ENCODE peak calls at places on chromosome 9, in eight cellular contexts. Y is activated CD4-positive, alpha-beta T cell treated with anti-CD3 and anti-CD28 coated beads, Interleukin-2, amount 50 U/mL, for 1 hour; S is A172; I is hepatic stellate cell; Z is stimulated activated naive B cell treated with anti-CD40 and anti-IgM and Interleukin-4, amounts not matched to agents 10 μg/mL and 1 μg/mL and 100 μg/mL, for 72 hours; E is HS-5; L is NCI-H774; F is cardiac septum. N is an unnamed sample.
A peak's percentile ranks its signal among the peaks of the same experiment; 100 is the strongest.

GRCh38 chr9:137350696-137351584 is 48.9 kb upstream of the NRARP start:
- DNase-seq in Y (no peak), S (no peak), I (no peak), Z (no peak), E (no peak), L (no peak), F (no peak), N (peak; percentile 13)

GRCh38 chr9:69036319-69036718 is 767 bp downstream of the FXN start:
- DNase-seq in Y (peak; percentile 6), S (no peak), I (peak; percentile 14), Z (peak; percentile 10), E (no peak), L (no peak), F (no peak), N (peak; percentile 54)

GRCh38 chr9:124001445-124001799 is 10.1 kb upstream of the LHX2 start:
- DNase-seq in Y (no peak), S (no peak), I (no peak), Z (no peak), E (no peak), L (no peak), F (no peak), N (no peak)

GRCh38 chr9:86801246-86801645 is 146.1 kb downstream of the GAS1 start:
- DNase-seq in Y (no peak), S (no peak), I (no peak), Z (no peak), E (no peak), L (no peak), F (no peak), N (no peak)

GRCh38 chr9:113590991-113591898 is 127.7 kb downstream of the RGS3 start:
- DNase-seq in Y (peak; percentile 50), S (peak; percentile 72), I (peak; percentile 74), Z (peak; percentile 76), E (no peak), L (peak; percentile 5), F (peak; percentile 88), N (peak; percentile 77)

GRCh38 chr9:129500166-129500862 is 120.6 kb downstream of the C9orf50 start:
- DNase-seq in Y (no peak), S (no peak), I (no peak), Z (no peak), E (no peak), L (no peak), F (no peak), N (no peak)

GRCh38 chr9:133825555-133826198 is 87.5 kb upstream of the SARDH start:
- DNase-seq in Y (no peak), S (no peak), I (no peak), Z (no peak), E (no peak), L (no peak), F (no peak), N (no peak)

GRCh38 chr9:19913151-19913550 is 124.3 kb upstream of the SLC24A2 start:
- DNase-seq in Y (no peak), S (no peak), I (no peak), Z (no peak), E (no peak), L (no peak), F (no peak), N (no peak)

GRCh38 chr9:84379740-84380139 is 39.2 kb upstream of the SLC28A3 start:
- DNase-seq in Y (no peak), S (no peak), I (no peak), Z (no peak), E (no peak), L (no peak), F (no peak), N (no peak)

GRCh38 chr9:130682490-130683121 is 11.0 kb upstream of the EXOSC2 start:
- DNase-seq in Y (peak; percentile 55), S (peak; percentile 60), I (peak; percentile 86), Z (no peak), E (no peak), L (peak; percentile 83), F (peak; percentile 90), N (peak; percentile 71)

GRCh38 chr9:92983984-92984589 is 36.8 kb downstream of the FGD3 start:
- DNase-seq in Y (no peak), S (peak; percentile 22), I (no peak), Z (no peak), E (peak; percentile 10), L (no peak), F (no peak), N (no peak)

GRCh38 chr9:130710822-130711352 is 17.3 kb downstream of the EXOSC2 start:
- DNase-seq in Y (no peak), S (no peak), I (no peak), Z (no peak), E (no peak), L (no peak), F (no peak), N (no peak)

GRCh38 chr9:131087354-131087893 is 8.9 kb upstream of the AIF1L start:
- DNase-seq in Y (no peak), S (no peak), I (no peak), Z (no peak), E (no peak), L (peak; percentile 1), F (no peak), N (no peak)

GRCh38 chr9:91159664-91160121 is 202.0 kb downstream of the AUH start:
- DNase-seq in Y (no peak), S (no peak), I (no peak), Z (no peak), E (no peak), L (no peak), F (no peak), N (no peak)

GRCh38 chr9:132487351-132487791 is 77.4 kb downstream of the CFAP77 start:
- DNase-seq in Y (no peak), S (no peak), I (no peak), Z (no peak), E (no peak), L (no peak), F (no peak), N (no peak)

GRCh38 chr9:124628741-124629140 is 121.5 kb upstream of the NR5A1 start:
- DNase-seq in Y (no peak), S (no peak), I (no peak), Z (no peak), E (no peak), L (no peak), F (no peak), N (no peak)

GRCh38 chr9:78439866-78440830 is 143.2 kb downstream of the PSAT1 start:
- DNase-seq in Y (no peak), S (no peak), I (no peak), Z (no peak), E (no peak), L (no peak), F (no peak), N (no peak)

GRCh38 chr9:133824802-133825186 is 86.6 kb upstream of the SARDH start:
- DNase-seq in Y (no peak), S (no peak), I (no peak), Z (no peak), E (no peak), L (no peak), F (no peak), N (no peak)

GRCh38 chr9:37897665-37898064 is 6.3 kb downstream of the SLC25A51 start:
- DNase-seq in Y (no peak), S (peak; percentile 6), I (no peak), Z (no peak), E (no peak), L (no peak), F (no peak), N (no peak)

GRCh38 chr9:94912700-94913249 is 186.3 kb downstream of the AOPEP start:
- DNase-seq in Y (no peak), S (peak; percentile 98), I (peak; percentile 66), Z (no peak), E (peak; percentile 94), L (no peak), F (no peak), N (no peak)

GRCh38 chr9:70502690-70503089 is 88.2 kb upstream of the KLF9 start:
- DNase-seq in Y (no peak), S (no peak), I (no peak), Z (no peak), E (no peak), L (no peak), F (no peak), N (no peak)

GRCh38 chr9:20945269-20945668 is 86.2 kb downstream of the HACD4 start:
- DNase-seq in Y (no peak), S (no peak), I (no peak), Z (no peak), E (no peak), L (no peak), F (no peak), N (no peak)

GRCh38 chr9:113993838-113994540 is 84.1 kb downstream of the AMBP start:
- DNase-seq in Y (no peak), S (peak; percentile 27), I (no peak), Z (peak; percentile 32), E (no peak), L (peak; percentile 63), F (peak; percentile 89), N (no peak)

GRCh38 chr9:137462396-137463193 is 3.5 kb upstream of the NSMF start:
- DNase-seq in Y (no peak), S (no peak), I (no peak), Z (no peak), E (no peak), L (no peak), F (peak; percentile 69), N (no peak)

GRCh38 chr9:115399026-115399425 is 281.1 kb upstream of the TNC start:
- DNase-seq in Y (no peak), S (no peak), I (no peak), Z (no peak), E (no peak), L (no peak), F (no peak), N (no peak)

GRCh38 chr9:107848598-107848997 is 359.0 kb upstream of the KLF4 start:
- DNase-seq in Y (no peak), S (no peak), I (no peak), Z (no peak), E (no peak), L (no peak), F (no peak), N (no peak)

GRCh38 chr9:98856982-98857381 is 49.5 kb downstream of the GALNT12 start:
- DNase-seq in Y (no peak), S (peak; percentile 41), I (no peak), Z (no peak), E (no peak), L (no peak), F (peak; percentile 15), N (no peak)

GRCh38 chr9:114687034-114687433 is 5.0 kb upstream of the TEX48 start:
- DNase-seq in Y (no peak), S (peak; percentile 48), I (no peak), Z (no peak), E (no peak), L (no peak), F (no peak), N (no peak)

GRCh38 chr9:137294091-137294683 is 7.9 kb downstream of the NRARP start:
- DNase-seq in Y (no peak), S (peak; percentile 46), I (peak; percentile 92), Z (no peak), E (no peak), L (peak; percentile 79), F (no peak), N (no peak)

GRCh38 chr9:125550216-125550614 is 156.8 kb downstream of the MAPKAP1 start:
- DNase-seq in Y (no peak), S (peak; percentile 32), I (no peak), Z (no peak), E (no peak), L (no peak), F (no peak), N (no peak)

GRCh38 chr9:38032266-38032830 is 36.7 kb downstream of the SHB start:
- DNase-seq in Y (no peak), S (no peak), I (no peak), Z (no peak), E (no peak), L (no peak), F (no peak), N (no peak)

GRCh38 chr9:76143834-76144233 is 250.4 kb downstream of the RFK start:
- DNase-seq in Y (no peak), S (no peak), I (no peak), Z (no peak), E (no peak), L (no peak), F (no peak), N (no peak)

GRCh38 chr9:18795947-18796705 is 236.9 kb downstream of the SAXO1 start:
- DNase-seq in Y (no peak), S (no peak), I (no peak), Z (no peak), E (no peak), L (no peak), F (no peak), N (no peak)

GRCh38 chr9:5879419-5880181 is 11.1 kb upstream of the MLANA start:
- DNase-seq in Y (no peak), S (peak; percentile 95), I (peak; percentile 78), Z (no peak), E (peak; percentile 80), L (no peak), F (no peak), N (no peak)